ENCODE peak calls at places on chromosomes 3 and 15, in four cellular contexts. C is ELR, R is T1000, U is memory B cell. Y is an unnamed sample.

GRCh38 chr15:74384566-74385441 is 17.4 kb upstream of the CYP11A1 start:
- DNase-seq in R (no peak), U (peak; percentile 68), C (peak; percentile 83), Y (peak; percentile 55)

GRCh38 chr15:27091270-27091940 is 120.4 kb downstream of the GABRG3 start:
- DNase-seq in C (no peak), U (no peak), R (no peak), Y (no peak)

GRCh38 chr3:159911011-159911663 is 77.5 kb upstream of the IL12A start:
- DNase-seq in C (no peak), R (no peak), U (no peak), Y (no peak)

GRCh38 chr3:128275316-128276150 is 122.3 kb downstream of the EEFSEC start:
- DNase-seq in R (no peak), C (peak; percentile 27), U (no peak), Y (no peak)

GRCh38 chr3:17183951-17184550 is 299.3 kb downstream of the PLCL2 start:
- DNase-seq in C (peak; percentile 70), R (no peak), U (no peak), Y (peak; percentile 65)

GRCh38 chr3:177464392-177465225 is 267.3 kb upstream of the TBL1XR1 start:
- DNase-seq in C (no peak), U (no peak), R (no peak), Y (no peak)

GRCh38 chr3:97857401-97857800 is 35.6 kb downstream of the CRYBG3 start:
- DNase-seq in R (no peak), U (no peak), C (no peak), Y (no peak)

GRCh38 chr15:52118969-52119749 is 6.6 kb upstream of the BCL2L10 start:
- DNase-seq in U (no peak), C (no peak), R (no peak), Y (no peak)

GRCh38 chr3:123328851-123329635 is 119.8 kb downstream of the ADCY5 start:
- DNase-seq in R (peak; percentile 48), C (peak; percentile 69), U (peak; percentile 82), Y (peak; percentile 64)

GRCh38 chr15:73950479-73951043 is 24.3 kb downstream of the LOXL1 start:
- DNase-seq in C (no peak), R (no peak), U (no peak), Y (no peak)